ENCODE peak calls at places on chromosomes 13 and 19, in nine cellular contexts. B, M, R, J, N, X, W, Y and S are unnamed samples.

GRCh38 chr13:29522044-29522685 is 73.3 kb downstream of the SLC7A1 start:
- DNase-seq in B (peak; percentile 97), M (peak; percentile 32), R (peak; percentile 97), J (no peak), N (no peak), X (no peak), W (no peak), Y (no peak), S (peak; percentile 96)

GRCh38 chr13:27151798-27152599 is 19.6 kb downstream of the USP12 start:
- DNase-seq in B (no peak), M (no peak), R (no peak), J (no peak), N (no peak), X (no peak), W (no peak), Y (no peak), S (no peak)

GRCh38 chr13:113519556-113519955 is 29.0 kb upstream of the DCUN1D2 start:
- DNase-seq in B (no peak), M (no peak), R (no peak), J (no peak), N (no peak), X (no peak), W (no peak), Y (no peak), S (no peak)

GRCh38 chr19:8017808-8018207 is 12.4 kb upstream of the ELAVL1 start:
- DNase-seq in B (no peak), M (no peak), R (no peak), J (no peak), N (no peak), X (no peak), W (peak; percentile 27), Y (peak; percentile 52), S (no peak)

GRCh38 chr13:69324109-69324886 is 783.3 kb upstream of the ATXN8OS start:
- DNase-seq in B (no peak), M (no peak), R (no peak), J (no peak), N (no peak), X (peak; percentile 14), W (no peak), Y (peak; percentile 29), S (no peak)

GRCh38 chr19:12801466-12802266 is at the start of the genes PRDX2 and THSD8:
- DNase-seq in B (peak; percentile 69), M (peak; percentile 80), R (peak; percentile 86), J (peak; percentile 61), N (peak; percentile 89), X (peak; percentile 85), W (peak; percentile 61), Y (peak; percentile 93), S (peak; percentile 93)

GRCh38 chr13:47289578-47289977 is 392.7 kb upstream of the HTR2A start:
- DNase-seq in B (peak; percentile 11), M (no peak), R (no peak), J (no peak), N (no peak), X (no peak), W (no peak), Y (peak; percentile 32), S (peak; percentile 49)

GRCh38 chr19:49468746-49469447 is 5.1 kb upstream of the FLT3LG start:
- DNase-seq in B (no peak), M (peak; percentile 82), R (peak; percentile 70), J (peak; percentile 57), N (peak; percentile 74), X (no peak), W (peak; percentile 87), Y (peak; percentile 94), S (no peak)

GRCh38 chr19:48461982-48462655 is 6.7 kb downstream of the KCNJ14 start:
- DNase-seq in B (no peak), M (no peak), R (peak; percentile 20), J (no peak), N (peak; percentile 64), X (no peak), W (no peak), Y (peak; percentile 39), S (no peak)

GRCh38 chr19:11971045-11971444 is 6.2 kb downstream of the ZNF763 start:
- DNase-seq in B (no peak), M (no peak), R (no peak), J (no peak), N (no peak), X (no peak), W (no peak), Y (no peak), S (no peak)

GRCh38 chr13:53250977-53251376 is 222.4 kb downstream of the OLFM4 start:
- DNase-seq in B (no peak), M (no peak), R (no peak), J (no peak), N (no peak), X (no peak), W (no peak), Y (no peak), S (no peak)

GRCh38 chr19:29844891-29845575 is 33.2 kb downstream of the CCNE1 start:
- DNase-seq in B (peak; percentile 90), M (peak; percentile 95), R (peak; percentile 98), J (peak; percentile 95), N (peak; percentile 96), X (peak; percentile 91), W (peak; percentile 96), Y (peak; percentile 96), S (peak; percentile 95)

GRCh38 chr13:104920091-104920490 is 1615.4 kb downstream of the EFNB2 start:
- DNase-seq in B (no peak), M (no peak), R (no peak), J (no peak), N (no peak), X (no peak), W (no peak), Y (no peak), S (no peak)

GRCh38 chr19:35908010-35908441 is at the start of gene TYROBP:
- DNase-seq in B (no peak), M (peak; percentile 72), R (no peak), J (no peak), N (peak; percentile 81), X (no peak), W (no peak), Y (no peak), S (no peak)